ENCODE peak calls at places on chromosomes 5 and 9, in five cellular contexts. Q, G, L, A and X are unnamed samples.
A peak's percentile ranks its signal among the peaks of the same experiment; 100 is the strongest.

GRCh38 chr5:172411423-172412111 is 42.8 kb downstream of the SH3PXD2B start:
- DNase-seq in Q (no peak), G (no peak), A (no peak), L (no peak), X (no peak)

GRCh38 chr9:33782395-33783152 is 12.8 kb upstream of the PRSS3 start:
- DNase-seq in Q (no peak), L (no peak), A (no peak), G (no peak), X (no peak)

GRCh38 chr5:179258001-179258921 is 87.0 kb downstream of the ADAMTS2 start:
- DNase-seq in Q (no peak), A (no peak), G (no peak), L (no peak), X (no peak)

GRCh38 chr5:138282918-138283742 is 8.7 kb upstream of the GFRA3 start:
- DNase-seq in L (no peak), A (peak; percentile 78), Q (no peak), G (peak; percentile 70), X (peak; percentile 58)

GRCh38 chr5:75050415-75050814 is 1.9 kb downstream of the GCNT4 start:
- DNase-seq in A (peak; percentile 33), G (peak; percentile 14), L (no peak), Q (no peak), X (peak; percentile 42)

GRCh38 chr9:14092344-14092743 is 221.6 kb downstream of the NFIB start:
- DNase-seq in Q (no peak), G (no peak), A (no peak), L (no peak), X (no peak)

GRCh38 chr9:130995399-130995941 is 13.5 kb upstream of the LAMC3 start:
- DNase-seq in G (no peak), Q (no peak), A (no peak), L (peak; percentile 37), X (no peak)

GRCh38 chr5:14240366-14240765 is 97.2 kb downstream of the TRIO start:
- DNase-seq in A (no peak), G (no peak), Q (no peak), L (no peak), X (peak; percentile 36)

GRCh38 chr9:20015427-20015931 is 226.6 kb upstream of the SLC24A2 start:
- DNase-seq in L (no peak), Q (no peak), A (no peak), G (no peak), X (no peak)

GRCh38 chr5:55915783-55916182 is 64.6 kb downstream of the IL31RA start:
- DNase-seq in G (no peak), Q (no peak), A (no peak), L (no peak), X (no peak)

GRCh38 chr5:170508036-170508435 is 4.2 kb downstream of the KCNIP1 start:
- DNase-seq in L (no peak), Q (no peak), G (no peak), A (no peak), X (no peak)

GRCh38 chr9:108671156-108671555 is 184.6 kb downstream of the ACTL7B start:
- DNase-seq in Q (no peak), A (peak; percentile 15), G (no peak), L (no peak), X (peak; percentile 40)

GRCh38 chr5:126718246-126718868 is 58.6 kb upstream of the LMNB1 start:
- DNase-seq in Q (no peak), L (no peak), A (peak; percentile 2), G (no peak), X (peak; percentile 6)

GRCh38 chr9:19969721-19970120 is 180.9 kb upstream of the SLC24A2 start:
- DNase-seq in A (no peak), Q (no peak), G (no peak), L (no peak), X (peak; percentile 36)

GRCh38 chr9:5671711-5672353 is 42.9 kb downstream of the RIC1 start:
- DNase-seq in G (no peak), Q (no peak), L (no peak), A (peak; percentile 32), X (no peak)

GRCh38 chr9:88236531-88237453 is 98.5 kb upstream of the SPATA31C2 start:
- DNase-seq in G (peak; percentile 20), L (no peak), A (no peak), Q (peak; percentile 54), X (peak; percentile 24)

GRCh38 chr9:37100317-37100716 is 20.1 kb upstream of the ZCCHC7 start:
- DNase-seq in G (no peak), A (no peak), Q (no peak), L (no peak), X (no peak)

GRCh38 chr5:181052928-181053759 is 13.1 kb downstream of the BTNL9 start:
- DNase-seq in A (peak; percentile 52), L (no peak), G (peak; percentile 46), Q (no peak), X (peak; percentile 8)

GRCh38 chr9:81321551-81321950 is 367.8 kb downstream of the TLE1 start:
- DNase-seq in A (no peak), Q (no peak), L (no peak), G (no peak), X (no peak)

GRCh38 chr5:136655429-136655828 is 290.1 kb upstream of the TRPC7 start:
- DNase-seq in Q (no peak), L (no peak), A (no peak), G (no peak), X (no peak)

GRCh38 chr9:125258832-125259534 is 2.6 kb upstream of the GAPVD1 start:
- DNase-seq in A (no peak), G (no peak), L (no peak), Q (no peak), X (no peak)

GRCh38 chr5:142356318-142356715 is 31.5 kb upstream of the SPRY4 start:
- DNase-seq in A (no peak), G (no peak), Q (no peak), L (no peak), X (no peak)

GRCh38 chr9:136714876-136715239 is 2.5 kb downstream of the DIPK1B start:
- DNase-seq in Q (no peak), A (no peak), L (no peak), G (no peak), X (no peak)

GRCh38 chr5:119200795-119201194 is 129.9 kb downstream of the DMXL1 start:
- DNase-seq in G (no peak), A (no peak), L (no peak), Q (no peak), X (no peak)

GRCh38 chr5:55146543-55147151 is 13.3 kb upstream of the GPX8 start:
- DNase-seq in A (peak; percentile 90), G (peak; percentile 84), Q (peak; percentile 61), L (no peak), X (peak; percentile 89)

GRCh38 chr9:99115947-99116543 is 11.1 kb downstream of the TGFBR1 start:
- DNase-seq in G (no peak), Q (no peak), L (no peak), A (no peak), X (no peak)

GRCh38 chr5:102596951-102597350 is 98.2 kb upstream of the SLCO6A1 start:
- DNase-seq in A (no peak), L (no peak), Q (no peak), G (no peak), X (no peak)

GRCh38 chr5:82749453-82749852 is 327.7 kb downstream of the TMEM167A start:
- DNase-seq in G (no peak), A (no peak), Q (no peak), L (no peak), X (no peak)

GRCh38 chr5:470961-471749 is 28.2 kb downstream of the EXOC3 start:
- DNase-seq in A (no peak), Q (peak; percentile 26), L (peak; percentile 51), G (no peak), X (no peak)

GRCh38 chr9:77261605-77262004 is 84.3 kb downstream of the VPS13A start:
- DNase-seq in A (no peak), Q (no peak), G (no peak), L (no peak), X (no peak)

GRCh38 chr9:106420511-106420944 is 442.4 kb upstream of the ZNF462 start:
- DNase-seq in Q (no peak), L (no peak), G (no peak), A (no peak), X (peak; percentile 8)

GRCh38 chr5:150246424-150246823 is 43.1 kb downstream of the CAMK2A start:
- DNase-seq in A (no peak), Q (no peak), G (no peak), L (no peak), X (no peak)

GRCh38 chr9:115118471-115119156 is 657 bp upstream of the TNC start:
- DNase-seq in L (no peak), A (peak; percentile 22), G (peak; percentile 36), Q (no peak), X (peak; percentile 82)

DNA sequence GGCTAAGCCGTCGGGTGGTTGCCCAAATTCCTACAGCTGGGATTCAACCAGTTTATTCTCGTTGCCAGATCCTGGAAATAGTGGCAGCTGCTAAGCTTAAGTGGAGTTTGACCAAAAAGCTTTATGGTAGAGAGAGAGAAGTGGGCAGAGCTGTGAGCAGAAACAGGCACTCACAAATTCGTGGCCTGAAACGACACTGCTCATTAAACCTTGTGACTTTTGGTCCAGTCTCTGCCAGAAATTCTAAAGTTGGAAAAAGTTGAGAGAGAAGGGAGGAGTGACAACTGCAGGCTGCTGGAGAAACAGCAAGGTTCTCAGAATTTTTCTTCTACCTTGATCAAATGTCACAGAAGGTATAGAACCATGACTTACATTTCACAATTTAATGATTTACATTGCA is 131.5 kb downstream of the MTX3 start:
- DNase-seq in G (no peak), L (no peak), A (no peak), Q (no peak), X (no peak)
- TF ChIP-seq CTCF in G (no peak), L (no peak), A (peak; percentile 15), Q (no peak), X (no peak)

DNA sequence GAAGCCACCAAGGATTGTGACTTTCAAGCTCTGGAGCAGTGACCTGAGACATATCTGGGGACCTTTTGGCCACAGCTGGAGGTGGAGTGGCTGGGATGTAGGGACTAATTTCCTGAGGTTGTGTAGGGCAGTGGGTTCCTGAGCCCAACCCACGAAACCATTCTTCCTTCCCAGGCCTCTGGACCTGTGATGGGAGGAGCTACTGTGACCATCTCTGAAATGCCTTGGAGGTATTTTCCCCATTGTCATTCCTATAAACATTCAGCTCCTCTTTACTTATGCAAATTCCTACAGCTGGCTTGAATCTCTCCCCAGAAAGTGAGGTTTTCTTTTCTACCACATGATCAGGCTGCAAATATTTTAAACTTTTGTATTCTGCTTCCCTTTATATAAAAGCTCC is 172.6 kb downstream of the TUSC1 start:
- DNase-seq in Q (no peak), L (no peak), G (no peak), A (no peak), X (no peak)
- H3K9me3 ChIP-seq in Q (peaks cover 4% of the 10 kb centered on the region), L (peaks cover 12% of the 10 kb centered on the region), G (no peaks in the 10 kb centered on the region), A (no peaks in the 10 kb centered on the region), X (no peaks in the 10 kb centered on the region)

GRCh38 chr5:152369298-152369697 is 35.8 kb downstream of the NMUR2 start:
- DNase-seq in L (no peak), G (no peak), Q (no peak), A (no peak), X (no peak)

GRCh38 chr5:152374711-152375275 is 30.3 kb downstream of the NMUR2 start:
- DNase-seq in G (no peak), L (no peak), A (no peak), Q (no peak), X (no peak)

GRCh38 chr5:152376871-152377270 is 28.2 kb downstream of the NMUR2 start:
- DNase-seq in Q (no peak), A (no peak), G (no peak), L (no peak), X (no peak)

GRCh38 chr5:152367554-152367953 is 37.5 kb downstream of the NMUR2 start:
- DNase-seq in A (no peak), L (no peak), Q (no peak), G (no peak), X (no peak)

GRCh38 chr5:152372875-152373274 is 32.2 kb downstream of the NMUR2 start:
- DNase-seq in L (no peak), A (no peak), Q (no peak), G (no peak), X (no peak)
- TF ChIP-seq CTCF in L (no peak), A (no peak), Q (no peak), G (no peak), X (no peak)

GRCh38 chr5:141343953-141344463 is 379 bp downstream of the PCDHGA3 start:
- DNase-seq in G (no peak), Q (no peak), A (no peak), L (no peak), X (no peak)
- H3K9me3 ChIP-seq in G (peaks cover 4% of the 10 kb centered on the region), Q (peaks cover 45% of the 10 kb centered on the region), A (no peaks in the 10 kb centered on the region), L (peaks cover 80% of the 10 kb centered on the region), X (no peaks in the 10 kb centered on the region)